ENCODE peak calls at places on chromosome 9, in eight cellular contexts. D, U, W, I, A, G, J and Q are unnamed samples.

GRCh38 chr9:98140503-98140902 is 21.5 kb upstream of the TRIM14 start:
- DNase-seq in W (no peak), A (no peak), D (no peak), I (no peak), J (no peak), U (no peak), G (no peak), Q (no peak)

GRCh38 chr9:18473551-18474279 is at the start of gene ADAMTSL1:
- DNase-seq in U (no peak), A (peak; percentile 63), W (peak; percentile 77), J (no peak), D (no peak), I (no peak), G (no peak), Q (no peak)

GRCh38 chr9:130039504-130040147 is 3.4 kb downstream of the FNBP1 start:
- DNase-seq in A (peak; percentile 63), W (no peak), I (no peak), U (no peak), D (no peak), G (no peak), J (no peak), Q (no peak)

GRCh38 chr9:22010881-22011625 is 1.9 kb upstream of the CDKN2B start:
- DNase-seq in A (peak; percentile 71), W (no peak), D (no peak), U (no peak), G (no peak), I (no peak), J (no peak), Q (no peak)

GRCh38 chr9:129197978-129198736 is 20.1 kb upstream of the IER5L start:
- DNase-seq in J (no peak), U (no peak), W (no peak), I (no peak), G (no peak), D (no peak), A (no peak), Q (no peak)

GRCh38 chr9:8904971-8905370 is 1105.4 kb upstream of the DMAC1 start:
- DNase-seq in D (no peak), J (no peak), U (no peak), W (no peak), A (no peak), G (no peak), I (no peak), Q (no peak)

GRCh38 chr9:132384376-132384775 is 22.3 kb downstream of the TTF1 start:
- DNase-seq in G (no peak), U (no peak), W (no peak), J (no peak), A (no peak), I (no peak), D (no peak), Q (no peak)

GRCh38 chr9:32554107-32554506 is 1.7 kb upstream of the TOPORS start:
- DNase-seq in D (no peak), J (no peak), A (no peak), W (no peak), I (no peak), U (no peak), G (no peak), Q (peak; percentile 71)

GRCh38 chr9:115604831-115605483 is 487.0 kb upstream of the TNC start:
- DNase-seq in U (peak; percentile 60), W (no peak), I (peak; percentile 70), A (no peak), D (no peak), G (no peak), J (no peak), Q (no peak)

GRCh38 chr9:113511047-113511521 is 47.6 kb downstream of the RGS3 start:
- DNase-seq in D (no peak), J (no peak), A (no peak), I (no peak), G (no peak), U (no peak), W (no peak), Q (no peak)

GRCh38 chr9:11457809-11458785 is 845.3 kb upstream of the PTPRD start:
- DNase-seq in A (peak; percentile 49), W (no peak), D (no peak), I (peak; percentile 1), U (no peak), G (no peak), J (no peak), Q (no peak)

GRCh38 chr9:126327016-126327749 is 554 bp downstream of the MVB12B start:
- DNase-seq in I (no peak), U (no peak), J (no peak), G (no peak), W (no peak), D (no peak), A (peak; percentile 89), Q (no peak)

GRCh38 chr9:124078641-124079040 is 67.1 kb downstream of the LHX2 start:
- DNase-seq in D (peak; percentile 27), W (no peak), G (no peak), A (no peak), U (peak; percentile 36), I (peak; percentile 51), J (no peak), Q (no peak)

GRCh38 chr9:36721846-36722588 is 149.3 kb downstream of the MELK start:
- DNase-seq in W (no peak), J (no peak), D (no peak), G (no peak), A (no peak), U (no peak), I (no peak), Q (no peak)

GRCh38 chr9:128902351-128903078 is 18.3 kb upstream of the PHYHD1 start:
- DNase-seq in J (peak; percentile 50), I (peak; percentile 74), W (no peak), G (peak; percentile 81), A (no peak), D (no peak), U (no peak), Q (peak; percentile 55)

GRCh38 chr9:70954126-70954525 is 167.3 kb downstream of the TRPM3 start:
- DNase-seq in W (no peak), G (no peak), I (peak; percentile 64), U (peak; percentile 25), J (no peak), A (no peak), D (no peak), Q (no peak)

GRCh38 chr9:24594234-24594850 is 48.6 kb upstream of the IZUMO3 start:
- DNase-seq in D (no peak), U (no peak), G (no peak), J (no peak), A (no peak), W (no peak), I (no peak), Q (no peak)

GRCh38 chr9:33686942-33687341 is 108.4 kb upstream of the PRSS3 start:
- DNase-seq in I (no peak), A (no peak), D (no peak), J (no peak), U (no peak), G (no peak), W (peak; percentile 50), Q (no peak)

GRCh38 chr9:8361364-8361763 is 561.8 kb upstream of the DMAC1 start:
- DNase-seq in G (no peak), D (no peak), J (no peak), I (no peak), A (no peak), U (no peak), W (no peak), Q (no peak)

GRCh38 chr9:110444911-110445310 is 107.2 kb upstream of the TXNDC8 start:
- DNase-seq in J (no peak), W (no peak), I (no peak), A (no peak), U (no peak), D (no peak), G (no peak), Q (no peak)

GRCh38 chr9:115444941-115445340 is 327.0 kb upstream of the TNC start:
- DNase-seq in G (no peak), A (no peak), I (no peak), W (no peak), D (no peak), U (no peak), J (no peak), Q (no peak)

GRCh38 chr9:130662099-130662926 is 2.1 kb upstream of the PRDM12 start:
- DNase-seq in U (no peak), D (no peak), G (no peak), I (no peak), A (peak; percentile 87), J (no peak), W (no peak), Q (no peak)

GRCh38 chr9:94108584-94108983 is 24.3 kb downstream of the PTPDC1 start:
- DNase-seq in D (no peak), W (no peak), A (no peak), J (no peak), I (no peak), G (no peak), U (no peak), Q (no peak)

GRCh38 chr9:36386396-36386795 is 13.7 kb downstream of the RNF38 start:
- DNase-seq in W (no peak), U (no peak), J (no peak), G (no peak), D (no peak), I (peak; percentile 12), A (no peak), Q (no peak)